ENCODE peak calls at places on chromosome 10, in ten cellular contexts. One of them, this sample, is unnamed.

GRCh38 chr10:132418520-132419416 is 21.8 kb downstream of the PWWP2B start:
- DNase-seq in transverse colon: peak
- DNase-seq in OCI-LY7: peak
- DNase-seq in ovary: no peak
- DNase-seq in aorta: no peak
- DNase-seq in fibroblast of lung: no peak
- DNase-seq in skeletal muscle cell: no peak
- DNase-seq in CD4-positive, CD25-positive, alpha-beta regulatory T cell: no peak
- DNase-seq in small intestine: peak
- DNase-seq in lung: peak
- DNase-seq in this sample: no peak

GRCh38 chr10:31142026-31142425 is 110.4 kb upstream of the ZNF438 start:
- DNase-seq in transverse colon: no peak
- DNase-seq in OCI-LY7: no peak
- DNase-seq in ovary: no peak
- DNase-seq in aorta: no peak
- DNase-seq in fibroblast of lung: peak
- DNase-seq in skeletal muscle cell: peak
- DNase-seq in CD4-positive, CD25-positive, alpha-beta regulatory T cell: no peak
- DNase-seq in small intestine: no peak
- DNase-seq in lung: no peak
- DNase-seq in this sample: peak

GRCh38 chr10:34666008-34666700 is 148.9 kb downstream of the PARD3 start:
- DNase-seq in transverse colon: peak
- DNase-seq in OCI-LY7: peak
- DNase-seq in ovary: peak
- DNase-seq in aorta: no peak
- DNase-seq in fibroblast of lung: peak
- DNase-seq in skeletal muscle cell: peak
- DNase-seq in CD4-positive, CD25-positive, alpha-beta regulatory T cell: peak
- DNase-seq in small intestine: peak
- DNase-seq in lung: peak
- DNase-seq in this sample: peak

GRCh38 chr10:113041841-113042745 is 92.0 kb downstream of the TCF7L2 start:
- DNase-seq in transverse colon: no peak
- DNase-seq in OCI-LY7: no peak
- DNase-seq in ovary: no peak
- DNase-seq in aorta: no peak
- DNase-seq in fibroblast of lung: no peak
- DNase-seq in skeletal muscle cell: no peak
- DNase-seq in CD4-positive, CD25-positive, alpha-beta regulatory T cell: no peak
- DNase-seq in small intestine: no peak
- DNase-seq in lung: no peak
- DNase-seq in this sample: peak

GRCh38 chr10:119167041-119167440 is 1.5 kb upstream of the SFXN4 start:
- DNase-seq in transverse colon: no peak
- DNase-seq in OCI-LY7: no peak
- DNase-seq in ovary: no peak
- DNase-seq in aorta: no peak
- DNase-seq in fibroblast of lung: no peak
- DNase-seq in skeletal muscle cell: no peak
- DNase-seq in CD4-positive, CD25-positive, alpha-beta regulatory T cell: no peak
- DNase-seq in small intestine: no peak
- DNase-seq in lung: no peak
- DNase-seq in this sample: no peak

GRCh38 chr10:3570855-3571266 is 214.1 kb downstream of the KLF6 start:
- DNase-seq in transverse colon: no peak
- DNase-seq in OCI-LY7: no peak
- DNase-seq in ovary: no peak
- DNase-seq in aorta: peak
- DNase-seq in fibroblast of lung: peak
- DNase-seq in skeletal muscle cell: no peak
- DNase-seq in CD4-positive, CD25-positive, alpha-beta regulatory T cell: no peak
- DNase-seq in small intestine: no peak
- DNase-seq in lung: no peak
- DNase-seq in this sample: no peak

GRCh38 chr10:85641479-85641967 is 725.1 kb downstream of the GRID1 start:
- DNase-seq in transverse colon: no peak
- DNase-seq in OCI-LY7: no peak
- DNase-seq in ovary: no peak
- DNase-seq in aorta: no peak
- DNase-seq in fibroblast of lung: peak
- DNase-seq in skeletal muscle cell: no peak
- DNase-seq in CD4-positive, CD25-positive, alpha-beta regulatory T cell: no peak
- DNase-seq in small intestine: no peak
- DNase-seq in lung: no peak
- DNase-seq in this sample: no peak

GRCh38 chr10:129962558-129963075 is 1.5 kb downstream of the EBF3 start:
- DNase-seq in transverse colon: no peak
- DNase-seq in OCI-LY7: no peak
- DNase-seq in ovary: no peak
- DNase-seq in aorta: no peak
- DNase-seq in fibroblast of lung: no peak
- DNase-seq in skeletal muscle cell: no peak
- DNase-seq in CD4-positive, CD25-positive, alpha-beta regulatory T cell: no peak
- DNase-seq in small intestine: no peak
- DNase-seq in lung: no peak
- DNase-seq in this sample: no peak

GRCh38 chr10:79608505-79609375 is 2.0 kb upstream of the SFTPA1 start:
- DNase-seq in transverse colon: peak
- DNase-seq in OCI-LY7: peak
- DNase-seq in ovary: no peak
- DNase-seq in aorta: no peak
- DNase-seq in fibroblast of lung: peak
- DNase-seq in skeletal muscle cell: no peak
- DNase-seq in CD4-positive, CD25-positive, alpha-beta regulatory T cell: peak
- DNase-seq in small intestine: peak
- DNase-seq in lung: no peak
- DNase-seq in this sample: peak

GRCh38 chr10:63825111-63825510 is 303.9 kb downstream of the REEP3 start:
- DNase-seq in transverse colon: no peak
- DNase-seq in OCI-LY7: no peak
- DNase-seq in ovary: no peak
- DNase-seq in aorta: no peak
- DNase-seq in fibroblast of lung: peak
- DNase-seq in skeletal muscle cell: no peak
- DNase-seq in CD4-positive, CD25-positive, alpha-beta regulatory T cell: no peak
- DNase-seq in small intestine: no peak
- DNase-seq in lung: no peak
- DNase-seq in this sample: peak

GRCh38 chr10:11642558-11642957 is 31.1 kb upstream of the USP6NL start:
- DNase-seq in transverse colon: no peak
- DNase-seq in OCI-LY7: no peak
- DNase-seq in ovary: no peak
- DNase-seq in aorta: peak
- DNase-seq in fibroblast of lung: no peak
- DNase-seq in skeletal muscle cell: no peak
- DNase-seq in CD4-positive, CD25-positive, alpha-beta regulatory T cell: no peak
- DNase-seq in small intestine: no peak
- DNase-seq in lung: no peak
- DNase-seq in this sample: no peak

GRCh38 chr10:92691591-92692084 is 1.9 kb downstream of the HHEX start:
- DNase-seq in transverse colon: peak
- DNase-seq in OCI-LY7: peak
- DNase-seq in ovary: no peak
- DNase-seq in aorta: peak
- DNase-seq in fibroblast of lung: no peak
- DNase-seq in skeletal muscle cell: no peak
- DNase-seq in CD4-positive, CD25-positive, alpha-beta regulatory T cell: no peak
- DNase-seq in small intestine: no peak
- DNase-seq in lung: peak
- DNase-seq in this sample: no peak
- H3K4me3 ChIP-seq in transverse colon: no peak
- H3K4me3 ChIP-seq in OCI-LY7: no peak
- H3K4me3 ChIP-seq in ovary: no peak
- H3K4me3 ChIP-seq in aorta: no peak
- H3K4me3 ChIP-seq in fibroblast of lung: peak
- H3K4me3 ChIP-seq in skeletal muscle cell: no peak
- H3K4me3 ChIP-seq in CD4-positive, CD25-positive, alpha-beta regulatory T cell: no peak
- H3K4me3 ChIP-seq in small intestine: no peak
- H3K4me3 ChIP-seq in lung: peak
- H3K4me3 ChIP-seq in this sample: peak

DNA sequence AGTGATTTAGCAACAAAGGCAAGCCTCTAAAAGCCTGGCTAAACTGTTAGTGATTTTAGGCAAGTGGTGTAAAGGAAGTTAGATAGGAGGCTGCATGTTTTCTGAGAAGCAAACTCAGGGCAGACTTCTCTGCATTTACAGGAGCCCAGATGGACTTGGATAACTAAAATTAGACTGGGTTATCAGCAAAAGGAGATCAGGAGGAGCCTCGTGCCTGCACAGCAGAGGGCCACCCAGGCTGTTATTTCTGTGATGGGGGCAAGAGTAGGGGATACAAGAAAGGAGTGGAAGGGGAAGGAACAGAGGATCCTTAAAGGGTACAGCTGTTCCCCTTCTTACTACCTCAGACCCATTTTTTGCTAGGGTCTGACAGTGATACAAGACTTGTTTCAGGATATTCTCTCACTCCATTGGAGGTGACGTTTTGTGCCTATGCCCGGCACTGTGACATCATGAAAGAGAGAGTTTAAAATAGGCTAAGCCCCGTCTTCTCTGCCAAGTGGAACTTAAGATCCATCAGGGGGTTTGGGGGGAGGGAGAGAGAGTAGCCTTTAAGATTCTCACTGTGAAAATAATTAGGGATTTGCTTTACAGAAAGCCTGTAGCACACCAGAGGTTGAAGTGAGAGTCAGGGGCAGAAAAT is 49.5 kb upstream of the PDCD4 start:
- DNase-seq in transverse colon: no peak
- DNase-seq in OCI-LY7: no peak
- DNase-seq in ovary: no peak
- DNase-seq in aorta: no peak
- DNase-seq in fibroblast of lung: no peak
- DNase-seq in skeletal muscle cell: no peak
- DNase-seq in CD4-positive, CD25-positive, alpha-beta regulatory T cell: no peak
- DNase-seq in small intestine: no peak
- DNase-seq in lung: no peak
- DNase-seq in this sample: no peak
- H3K4me3 ChIP-seq in transverse colon: no peak
- H3K4me3 ChIP-seq in OCI-LY7: no peak
- H3K4me3 ChIP-seq in ovary: no peak
- H3K4me3 ChIP-seq in aorta: no peak
- H3K4me3 ChIP-seq in fibroblast of lung: no peak
- H3K4me3 ChIP-seq in skeletal muscle cell: no peak
- H3K4me3 ChIP-seq in CD4-positive, CD25-positive, alpha-beta regulatory T cell: no peak
- H3K4me3 ChIP-seq in small intestine: no peak
- H3K4me3 ChIP-seq in lung: no peak
- H3K4me3 ChIP-seq in this sample: no peak

GRCh38 chr10:87870154-87870553 is 6.7 kb downstream of the PTEN start:
- DNase-seq in transverse colon: no peak
- DNase-seq in OCI-LY7: no peak
- DNase-seq in ovary: no peak
- DNase-seq in aorta: no peak
- DNase-seq in fibroblast of lung: no peak
- DNase-seq in skeletal muscle cell: no peak
- DNase-seq in CD4-positive, CD25-positive, alpha-beta regulatory T cell: no peak
- DNase-seq in small intestine: no peak
- DNase-seq in lung: no peak
- DNase-seq in this sample: no peak

GRCh38 chr10:87865201-87866025 is 2.0 kb downstream of the PTEN start:
- DNase-seq in transverse colon: no peak
- DNase-seq in OCI-LY7: peak
- DNase-seq in ovary: no peak
- DNase-seq in aorta: no peak
- DNase-seq in fibroblast of lung: peak
- DNase-seq in skeletal muscle cell: no peak
- DNase-seq in CD4-positive, CD25-positive, alpha-beta regulatory T cell: peak
- DNase-seq in small intestine: peak
- DNase-seq in lung: no peak
- DNase-seq in this sample: peak

GRCh38 chr10:87866575-87866974 is 3.1 kb downstream of the PTEN start:
- DNase-seq in transverse colon: no peak
- DNase-seq in OCI-LY7: no peak
- DNase-seq in ovary: no peak
- DNase-seq in aorta: no peak
- DNase-seq in fibroblast of lung: no peak
- DNase-seq in skeletal muscle cell: no peak
- DNase-seq in CD4-positive, CD25-positive, alpha-beta regulatory T cell: no peak
- DNase-seq in small intestine: no peak
- DNase-seq in lung: no peak
- DNase-seq in this sample: no peak

GRCh38 chr10:87868277-87868676 is 4.9 kb downstream of the PTEN start:
- DNase-seq in transverse colon: no peak
- DNase-seq in OCI-LY7: no peak
- DNase-seq in ovary: no peak
- DNase-seq in aorta: no peak
- DNase-seq in fibroblast of lung: peak
- DNase-seq in skeletal muscle cell: no peak
- DNase-seq in CD4-positive, CD25-positive, alpha-beta regulatory T cell: no peak
- DNase-seq in small intestine: no peak
- DNase-seq in lung: no peak
- DNase-seq in this sample: no peak

GRCh38 chr10:87867453-87867852 is 4.0 kb downstream of the PTEN start:
- DNase-seq in transverse colon: no peak
- DNase-seq in OCI-LY7: no peak
- DNase-seq in ovary: no peak
- DNase-seq in aorta: no peak
- DNase-seq in fibroblast of lung: no peak
- DNase-seq in skeletal muscle cell: no peak
- DNase-seq in CD4-positive, CD25-positive, alpha-beta regulatory T cell: no peak
- DNase-seq in small intestine: peak
- DNase-seq in lung: no peak
- DNase-seq in this sample: no peak
- H3K4me3 ChIP-seq in transverse colon: no peak
- H3K4me3 ChIP-seq in OCI-LY7: peak
- H3K4me3 ChIP-seq in ovary: peak
- H3K4me3 ChIP-seq in aorta: peak
- H3K4me3 ChIP-seq in fibroblast of lung: peak
- H3K4me3 ChIP-seq in skeletal muscle cell: peak
- H3K4me3 ChIP-seq in CD4-positive, CD25-positive, alpha-beta regulatory T cell: peak
- H3K4me3 ChIP-seq in small intestine: no peak
- H3K4me3 ChIP-seq in lung: no peak
- H3K4me3 ChIP-seq in this sample: peak

DNA sequence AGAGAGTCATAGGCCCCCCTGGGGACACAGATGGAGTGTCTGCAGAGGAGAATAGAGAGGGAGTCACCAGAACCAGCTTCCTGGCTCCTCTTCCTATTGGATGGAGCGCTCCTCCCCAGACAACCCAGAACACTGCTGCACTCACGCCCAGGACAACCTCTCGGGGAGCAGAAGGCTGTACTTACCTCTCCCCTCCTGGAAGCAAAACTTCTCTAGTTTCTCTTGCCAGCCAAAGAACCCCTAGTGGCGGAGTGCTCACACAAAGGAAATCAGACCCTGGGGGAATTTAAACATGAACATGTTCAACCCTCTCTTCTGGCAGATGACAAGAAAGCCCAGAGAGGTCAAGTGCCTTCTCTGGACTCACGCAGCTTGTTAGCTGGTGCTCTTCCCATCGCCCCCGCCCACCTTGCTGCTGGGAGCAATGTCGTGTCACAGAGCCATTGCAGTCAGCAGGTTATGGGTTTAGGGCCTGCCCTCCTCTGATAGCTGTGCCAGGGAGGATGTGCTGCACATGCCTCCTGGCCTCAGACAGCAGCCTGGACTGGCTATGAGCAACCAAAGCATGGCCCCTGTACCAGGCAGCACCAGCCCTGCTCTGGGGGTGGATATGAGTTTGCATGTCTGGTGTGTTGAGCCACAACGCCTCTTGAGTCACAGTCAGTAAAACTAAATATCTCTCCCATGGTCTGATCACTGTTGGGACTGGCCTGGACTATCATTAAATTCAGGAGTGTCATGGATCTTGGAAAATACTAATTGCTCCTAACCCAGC is 84.4 kb downstream of the SLIT1 start:
- DNase-seq in transverse colon: no peak
- DNase-seq in OCI-LY7: peak
- DNase-seq in ovary: no peak
- DNase-seq in aorta: no peak
- DNase-seq in fibroblast of lung: no peak
- DNase-seq in skeletal muscle cell: no peak
- DNase-seq in CD4-positive, CD25-positive, alpha-beta regulatory T cell: no peak
- DNase-seq in small intestine: no peak
- DNase-seq in lung: no peak
- DNase-seq in this sample: no peak
- H3K4me3 ChIP-seq in transverse colon: no peak
- H3K4me3 ChIP-seq in OCI-LY7: no peak
- H3K4me3 ChIP-seq in ovary: no peak
- H3K4me3 ChIP-seq in aorta: no peak
- H3K4me3 ChIP-seq in fibroblast of lung: no peak
- H3K4me3 ChIP-seq in skeletal muscle cell: no peak
- H3K4me3 ChIP-seq in CD4-positive, CD25-positive, alpha-beta regulatory T cell: no peak
- H3K4me3 ChIP-seq in small intestine: no peak
- H3K4me3 ChIP-seq in lung: no peak
- H3K4me3 ChIP-seq in this sample: no peak

This sample was measured in cardiac fibroblast.